ENCODE peak calls at places on chromosomes 3 and 15, in five cellular contexts. One of them, this sample, is unnamed.

GRCh38 chr3:61562810-61563613 is 1.6 kb downstream of the PTPRG start:
- DNase-seq in H1: no peak
- DNase-seq in A549: peak
- DNase-seq in K562: no peak
- DNase-seq in HepG2: peak
- DNase-seq in this sample: peak

GRCh38 chr3:52714335-52715302 is 8.7 kb downstream of the SPCS1 start:
- DNase-seq in H1: peak
- DNase-seq in A549: no peak
- DNase-seq in K562: no peak
- DNase-seq in HepG2: no peak
- DNase-seq in this sample: peak

GRCh38 chr15:74240897-74241614 is 4.9 kb downstream of the CCDC33 start:
- DNase-seq in H1: no peak
- DNase-seq in A549: no peak
- DNase-seq in K562: no peak
- DNase-seq in HepG2: no peak
- DNase-seq in this sample: no peak

GRCh38 chr3:13244695-13245449 is 171.6 kb upstream of the IQSEC1 start:
- DNase-seq in H1: no peak
- DNase-seq in A549: no peak
- DNase-seq in K562: no peak
- DNase-seq in HepG2: no peak
- DNase-seq in this sample: no peak

GRCh38 chr3:53069422-53070068 is 23.7 kb upstream of the SFMBT1 start:
- DNase-seq in H1: no peak
- DNase-seq in A549: no peak
- DNase-seq in K562: no peak
- DNase-seq in HepG2: no peak
- DNase-seq in this sample: no peak

GRCh38 chr3:134463676-134464611 is 21.8 kb downstream of the ANAPC13 start:
- DNase-seq in H1: peak
- DNase-seq in A549: no peak
- DNase-seq in K562: no peak
- DNase-seq in HepG2: no peak
- DNase-seq in this sample: peak

GRCh38 chr3:186782542-186783069 is 771 bp upstream of the EIF4A2 start:
- DNase-seq in H1: no peak
- DNase-seq in A549: no peak
- DNase-seq in K562: peak
- DNase-seq in HepG2: peak
- DNase-seq in this sample: no peak

GRCh38 chr3:32176989-32177701 is 61.3 kb upstream of the CMTM8 start:
- DNase-seq in H1: peak
- DNase-seq in A549: peak
- DNase-seq in K562: peak
- DNase-seq in HepG2: peak
- DNase-seq in this sample: peak

GRCh38 chr3:14766428-14767244 is 52.1 kb upstream of the FGD5 start:
- DNase-seq in H1: no peak
- DNase-seq in A549: no peak
- DNase-seq in K562: no peak
- DNase-seq in HepG2: no peak
- DNase-seq in this sample: no peak

GRCh38 chr3:170440346-170440745 is 21.7 kb downstream of the CLDN11 start:
- DNase-seq in H1: no peak
- DNase-seq in A549: no peak
- DNase-seq in K562: no peak
- DNase-seq in HepG2: no peak
- DNase-seq in this sample: no peak

GRCh38 chr3:87732294-87732693 is 326.5 kb downstream of the CGGBP1 start:
- DNase-seq in H1: no peak
- DNase-seq in A549: no peak
- DNase-seq in K562: no peak
- DNase-seq in HepG2: no peak
- DNase-seq in this sample: no peak

GRCh38 chr3:129352650-129353588 is 74.2 kb downstream of the HMCES start:
- DNase-seq in H1: no peak
- DNase-seq in A549: no peak
- DNase-seq in K562: no peak
- DNase-seq in HepG2: no peak
- DNase-seq in this sample: no peak
- TF ChIP-seq USF2 in H1: no peak
- TF ChIP-seq USF2 in A549: no peak
- TF ChIP-seq USF2 in K562: no peak
- TF ChIP-seq USF2 in HepG2: no peak
- TF ChIP-seq USF2 in this sample: no peak

DNA sequence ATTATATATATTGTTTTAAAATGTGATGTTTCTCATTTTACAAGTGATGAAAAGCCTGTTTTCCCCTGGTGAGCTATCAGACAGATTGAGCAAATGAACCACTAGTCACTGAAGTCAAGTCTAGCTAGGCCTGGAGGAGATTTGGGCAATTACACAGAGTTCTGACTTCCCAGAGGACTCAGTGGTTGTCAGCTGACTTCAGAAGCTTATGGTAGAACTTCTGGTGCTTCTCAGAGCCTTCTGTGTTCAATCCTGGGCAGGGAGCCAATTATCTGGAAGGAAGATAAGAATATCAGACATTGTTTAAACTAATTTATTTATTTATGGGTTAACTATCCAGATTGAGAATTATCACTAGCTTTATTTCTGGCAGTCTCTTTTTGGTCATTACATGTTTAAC is 37.7 kb upstream of the NAALADL2 start:
- DNase-seq in H1: no peak
- DNase-seq in A549: no peak
- DNase-seq in K562: no peak
- DNase-seq in HepG2: no peak
- DNase-seq in this sample: no peak
- TF ChIP-seq JUN in H1: no peak
- TF ChIP-seq JUN in A549: no peak
- TF ChIP-seq JUN in K562: no peak
- TF ChIP-seq JUN in HepG2: no peak
- TF ChIP-seq JUN in this sample: no peak

GRCh38 chr3:4976109-4976508 is 3.1 kb upstream of the BHLHE40 start:
- DNase-seq in H1: peak
- DNase-seq in A549: peak
- DNase-seq in K562: peak
- DNase-seq in HepG2: peak
- DNase-seq in this sample: peak
- TF ChIP-seq MAX in H1: peak
- TF ChIP-seq MAX in A549: peak
- TF ChIP-seq MAX in K562: no peak
- TF ChIP-seq MAX in HepG2: no peak
- TF ChIP-seq MAX in this sample: no peak

DNA sequence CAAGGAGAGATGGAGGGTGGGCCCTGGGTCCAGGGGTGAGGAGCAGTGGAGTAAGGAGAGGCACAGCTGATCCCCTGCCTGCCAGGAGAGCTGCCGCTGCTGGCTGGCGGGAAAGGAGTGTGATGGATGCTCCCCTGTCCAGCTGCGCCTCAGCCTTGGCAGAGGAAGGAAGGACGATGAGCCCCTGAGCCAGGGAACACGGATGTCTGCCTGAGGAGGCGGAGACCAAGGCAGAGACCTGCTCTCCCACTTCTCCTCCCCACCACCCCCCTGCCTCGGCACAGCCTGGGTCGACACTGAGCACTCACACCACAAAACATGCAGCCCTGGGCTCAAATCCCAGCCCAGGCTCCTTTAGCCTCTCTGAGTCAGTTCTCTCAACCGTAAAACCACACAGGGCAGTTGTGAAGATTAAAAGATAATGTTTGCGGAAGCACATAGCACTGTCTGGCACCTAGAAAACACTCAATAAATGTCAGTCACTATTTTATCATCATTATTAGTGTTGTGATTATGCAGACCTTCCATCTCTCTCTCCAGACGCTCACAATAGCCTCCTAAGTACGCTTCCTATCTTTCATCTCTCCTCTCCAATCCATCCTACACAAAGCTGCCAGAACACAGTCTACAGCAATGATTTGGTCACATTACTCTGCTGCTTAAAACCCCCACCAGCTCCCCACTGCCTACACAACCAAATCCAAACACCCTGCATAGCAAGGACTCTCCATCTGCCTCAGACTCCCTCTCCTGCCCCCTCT is 52.2 kb downstream of the SEMA5B start:
- DNase-seq in H1: no peak
- DNase-seq in A549: no peak
- DNase-seq in K562: no peak
- DNase-seq in HepG2: no peak
- DNase-seq in this sample: peak
- TF ChIP-seq USF2 in H1: no peak
- TF ChIP-seq USF2 in A549: no peak
- TF ChIP-seq USF2 in K562: no peak
- TF ChIP-seq USF2 in HepG2: no peak
- TF ChIP-seq USF2 in this sample: no peak

DNA sequence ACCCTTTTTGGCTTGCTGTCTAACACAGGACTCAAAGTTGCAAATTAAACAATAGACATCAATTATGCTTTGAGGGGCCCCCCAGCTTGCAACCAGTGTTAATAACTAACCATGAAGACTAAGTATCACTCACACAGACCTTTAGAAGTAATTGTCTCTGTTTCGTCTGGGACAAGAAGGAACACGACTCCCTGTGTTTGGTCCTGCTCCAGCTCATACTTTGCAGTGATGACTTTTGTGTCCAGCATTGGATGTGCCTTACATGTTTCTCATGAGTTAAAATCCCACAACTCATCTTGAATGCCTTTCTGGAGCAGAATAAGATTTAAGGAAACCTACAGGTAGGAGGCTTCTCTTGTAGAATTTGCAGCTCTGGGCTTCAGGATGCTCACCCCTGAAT is 53.1 kb downstream of the GMNC start:
- DNase-seq in H1: no peak
- DNase-seq in A549: no peak
- DNase-seq in K562: no peak
- DNase-seq in HepG2: no peak
- DNase-seq in this sample: no peak
- TF ChIP-seq JUN in H1: no peak
- TF ChIP-seq JUN in A549: no peak
- TF ChIP-seq JUN in K562: no peak
- TF ChIP-seq JUN in HepG2: no peak
- TF ChIP-seq JUN in this sample: no peak

DNA sequence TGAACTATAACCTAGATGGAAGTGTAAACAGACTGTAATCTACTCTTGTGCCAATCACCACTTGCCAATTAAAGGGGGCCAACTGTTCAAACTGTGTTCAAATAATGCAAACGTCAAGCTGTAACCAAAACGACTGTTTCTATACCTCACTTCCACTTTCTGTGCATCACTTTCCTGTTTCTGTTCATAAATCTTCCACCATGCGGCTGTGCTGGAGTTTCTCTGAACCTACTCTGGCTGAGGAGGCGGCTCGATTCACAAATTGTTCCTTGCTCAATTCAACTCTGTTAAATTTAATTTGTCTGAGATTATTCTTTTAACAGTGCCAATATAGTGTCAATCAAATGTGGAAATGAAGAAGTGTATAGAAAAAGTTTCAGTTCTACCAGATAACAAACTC is 206.7 kb upstream of the TBC1D5 start:
- DNase-seq in H1: no peak
- DNase-seq in A549: no peak
- DNase-seq in K562: no peak
- DNase-seq in HepG2: no peak
- DNase-seq in this sample: no peak
- TF ChIP-seq MAX in H1: no peak
- TF ChIP-seq MAX in A549: no peak
- TF ChIP-seq MAX in K562: no peak
- TF ChIP-seq MAX in HepG2: no peak
- TF ChIP-seq MAX in this sample: no peak

DNA sequence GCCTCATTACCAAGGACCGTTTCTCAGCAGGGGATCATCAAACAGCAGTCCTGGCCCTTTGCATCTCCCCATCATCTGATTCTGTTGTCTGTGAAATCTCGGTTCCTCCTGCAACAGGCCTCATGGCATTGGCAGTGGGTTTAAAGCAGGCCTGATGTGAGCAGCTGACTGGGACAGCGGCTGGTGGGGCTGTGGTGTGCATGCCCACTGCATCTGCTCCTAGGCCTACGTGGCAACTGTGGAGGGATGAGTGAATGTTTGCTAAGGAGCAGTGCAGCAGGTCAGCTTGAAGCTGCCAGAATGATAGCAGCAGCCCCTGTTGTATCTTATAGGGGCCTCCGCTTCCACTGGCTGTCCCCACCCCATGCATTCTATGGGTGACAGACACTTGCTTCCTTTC is 114.7 kb downstream of the CHCHD6 start:
- DNase-seq in H1: no peak
- DNase-seq in A549: no peak
- DNase-seq in K562: no peak
- DNase-seq in HepG2: no peak
- DNase-seq in this sample: no peak
- TF ChIP-seq USF2 in H1: no peak
- TF ChIP-seq USF2 in A549: no peak
- TF ChIP-seq USF2 in K562: no peak
- TF ChIP-seq USF2 in HepG2: no peak
- TF ChIP-seq USF2 in this sample: no peak

GRCh38 chr15:84981711-84982300 is at the start of gene PDE8A:
- DNase-seq in H1: no peak
- DNase-seq in A549: peak
- DNase-seq in K562: peak
- DNase-seq in HepG2: no peak
- DNase-seq in this sample: peak
- TF ChIP-seq JUN in H1: no peak
- TF ChIP-seq JUN in A549: no peak
- TF ChIP-seq JUN in K562: no peak
- TF ChIP-seq JUN in HepG2: no peak
- TF ChIP-seq JUN in this sample: no peak

GRCh38 chr3:23253214-23253613 is 50.1 kb downstream of the UBE2E2 start:
- DNase-seq in H1: no peak
- DNase-seq in A549: no peak
- DNase-seq in K562: no peak
- DNase-seq in HepG2: no peak
- DNase-seq in this sample: no peak

GRCh38 chr3:23249961-23250360 is 46.8 kb downstream of the UBE2E2 start:
- DNase-seq in H1: no peak
- DNase-seq in A549: no peak
- DNase-seq in K562: no peak
- DNase-seq in HepG2: no peak
- DNase-seq in this sample: no peak

GRCh38 chr3:23244642-23245041 is 41.5 kb downstream of the UBE2E2 start:
- DNase-seq in H1: no peak
- DNase-seq in A549: no peak
- DNase-seq in K562: no peak
- DNase-seq in HepG2: no peak
- DNase-seq in this sample: no peak

GRCh38 chr3:23246651-23247050 is 43.5 kb downstream of the UBE2E2 start:
- DNase-seq in H1: no peak
- DNase-seq in A549: no peak
- DNase-seq in K562: no peak
- DNase-seq in HepG2: no peak
- DNase-seq in this sample: no peak

DNA sequence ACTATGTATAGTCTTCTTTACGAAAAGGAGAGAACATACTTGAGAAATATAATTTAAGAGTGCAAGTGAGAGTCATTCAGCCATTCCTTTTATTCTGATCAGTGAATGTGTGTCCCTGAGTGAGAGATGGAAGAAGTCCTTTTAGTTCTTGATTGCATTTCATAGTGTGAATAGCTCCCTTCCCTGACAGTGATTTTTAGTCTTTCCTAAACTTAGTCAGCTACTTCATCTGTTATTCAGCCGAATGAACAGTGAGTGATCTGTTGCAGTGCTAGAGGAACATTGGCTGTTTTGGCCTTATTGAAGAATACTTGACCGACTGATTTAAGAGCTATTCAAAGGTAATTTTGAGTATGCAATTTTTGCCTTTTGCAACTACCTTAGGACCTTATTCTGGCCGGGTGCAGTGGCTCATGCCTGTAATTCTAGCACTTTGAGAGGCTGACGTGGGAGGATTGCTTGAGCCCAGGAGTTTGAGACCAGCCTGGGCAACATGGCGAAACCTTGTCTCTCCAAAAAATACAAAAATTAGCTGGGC is 45.5 kb downstream of the UBE2E2 start:
- DNase-seq in H1: no peak
- DNase-seq in A549: no peak
- DNase-seq in K562: no peak
- DNase-seq in HepG2: no peak
- DNase-seq in this sample: no peak
- TF ChIP-seq MAX in H1: no peak
- TF ChIP-seq MAX in A549: no peak
- TF ChIP-seq MAX in K562: no peak
- TF ChIP-seq MAX in HepG2: no peak
- TF ChIP-seq MAX in this sample: no peak

This sample was measured in WTC11.